ENCODE peak calls at places on chromosomes 16 and 17, in four cellular contexts. One of them, this sample, is unnamed.

GRCh38 chr16:50603206-50604064 is 55.2 kb downstream of the NKD1 start:
- DNase-seq in neural progenitor cell: no peak
- DNase-seq in GM20000: no peak
- DNase-seq in stimulated activated CD8-positive, alpha-beta memory T cell treated with anti-CD3 and anti-CD28 coated beads, Interleukin-15, amount 100 ng/mL, for 48 hours: no peak
- DNase-seq in this sample: no peak

GRCh38 chr16:782263-782662 is 5.9 kb downstream of the RPUSD1 start:
- DNase-seq in neural progenitor cell: no peak
- DNase-seq in GM20000: no peak
- DNase-seq in stimulated activated CD8-positive, alpha-beta memory T cell treated with anti-CD3 and anti-CD28 coated beads, Interleukin-15, amount 100 ng/mL, for 48 hours: no peak
- DNase-seq in this sample: no peak

GRCh38 chr17:61720016-61720795 is 129.2 kb upstream of the NACA2 start:
- DNase-seq in neural progenitor cell: no peak
- DNase-seq in GM20000: no peak
- DNase-seq in stimulated activated CD8-positive, alpha-beta memory T cell treated with anti-CD3 and anti-CD28 coated beads, Interleukin-15, amount 100 ng/mL, for 48 hours: no peak
- DNase-seq in this sample: no peak

GRCh38 chr16:88651276-88651988 is 579 bp upstream of the CYBA start:
- DNase-seq in neural progenitor cell: peak
- DNase-seq in GM20000: peak
- DNase-seq in stimulated activated CD8-positive, alpha-beta memory T cell treated with anti-CD3 and anti-CD28 coated beads, Interleukin-15, amount 100 ng/mL, for 48 hours: peak
- DNase-seq in this sample: peak

GRCh38 chr17:39979865-39980401 is 674 bp upstream of the PSMD3 start:
- DNase-seq in neural progenitor cell: peak
- DNase-seq in GM20000: peak
- DNase-seq in stimulated activated CD8-positive, alpha-beta memory T cell treated with anti-CD3 and anti-CD28 coated beads, Interleukin-15, amount 100 ng/mL, for 48 hours: no peak
- DNase-seq in this sample: peak

GRCh38 chr17:44308865-44309264 is 464 bp downstream of the RUNDC3A start:
- DNase-seq in neural progenitor cell: no peak
- DNase-seq in GM20000: no peak
- DNase-seq in stimulated activated CD8-positive, alpha-beta memory T cell treated with anti-CD3 and anti-CD28 coated beads, Interleukin-15, amount 100 ng/mL, for 48 hours: no peak
- DNase-seq in this sample: peak

GRCh38 chr17:28276011-28276410 is 43.0 kb upstream of the TMEM97 start:
- DNase-seq in neural progenitor cell: no peak
- DNase-seq in GM20000: no peak
- DNase-seq in stimulated activated CD8-positive, alpha-beta memory T cell treated with anti-CD3 and anti-CD28 coated beads, Interleukin-15, amount 100 ng/mL, for 48 hours: no peak
- DNase-seq in this sample: no peak

GRCh38 chr17:74152591-74153455 is 50.7 kb upstream of the RPL38 start:
- DNase-seq in neural progenitor cell: no peak
- DNase-seq in GM20000: no peak
- DNase-seq in stimulated activated CD8-positive, alpha-beta memory T cell treated with anti-CD3 and anti-CD28 coated beads, Interleukin-15, amount 100 ng/mL, for 48 hours: no peak
- DNase-seq in this sample: peak

GRCh38 chr17:65901394-65901793 is 290.5 kb downstream of the CEP112 start:
- DNase-seq in neural progenitor cell: no peak
- DNase-seq in GM20000: no peak
- DNase-seq in stimulated activated CD8-positive, alpha-beta memory T cell treated with anti-CD3 and anti-CD28 coated beads, Interleukin-15, amount 100 ng/mL, for 48 hours: no peak
- DNase-seq in this sample: peak

GRCh38 chr17:77370536-77370935 is 229.8 kb downstream of the SEC14L1 start:
- DNase-seq in neural progenitor cell: no peak
- DNase-seq in GM20000: no peak
- DNase-seq in stimulated activated CD8-positive, alpha-beta memory T cell treated with anti-CD3 and anti-CD28 coated beads, Interleukin-15, amount 100 ng/mL, for 48 hours: no peak
- DNase-seq in this sample: no peak

GRCh38 chr17:62919388-62919787 is 46.6 kb upstream of the TANC2 start:
- DNase-seq in neural progenitor cell: no peak
- DNase-seq in GM20000: no peak
- DNase-seq in stimulated activated CD8-positive, alpha-beta memory T cell treated with anti-CD3 and anti-CD28 coated beads, Interleukin-15, amount 100 ng/mL, for 48 hours: no peak
- DNase-seq in this sample: no peak

This sample was measured in SK-N-SH.